ENCODE peak calls at places on chromosomes 2 and 18, in four cellular contexts. T, N, M and G are unnamed samples.

GRCh38 chr18:77002496-77002895 is 130.1 kb downstream of the MBP start:
- DNase-seq in T (no peak), N (no peak), M (no peak), G (no peak)

GRCh38 chr2:200365209-200365608 is 58.7 kb downstream of the SPATS2L start:
- DNase-seq in T (no peak), N (no peak), M (no peak), G (no peak)

GRCh38 chr2:147937744-147938349 is 82.7 kb downstream of the ORC4 start:
- DNase-seq in T (no peak), N (peak), M (peak), G (peak)

GRCh38 chr2:34552337-34552736 is 953.2 kb upstream of the FAM98A start:
- DNase-seq in T (no peak), N (no peak), M (no peak), G (no peak)

GRCh38 chr2:31270136-31270535 is 36.2 kb downstream of the EHD3 start:
- DNase-seq in T (no peak), N (peak), M (no peak), G (no peak)

GRCh38 chr2:201218780-201219179 is 35.8 kb downstream of the CASP10 start:
- DNase-seq in T (no peak), N (no peak), M (no peak), G (no peak)

GRCh38 chr18:21853020-21853419 is 112.4 kb downstream of the MIB1 start:
- DNase-seq in T (no peak), N (peak), M (no peak), G (no peak)

GRCh38 chr2:69773201-69773600 is 31.3 kb downstream of the ANXA4 start:
- DNase-seq in T (no peak), N (peak), M (peak), G (peak)

GRCh38 chr2:101882948-101883347 is 108.8 kb upstream of the IL1R2 start:
- DNase-seq in T (no peak), N (no peak), M (no peak), G (no peak)

GRCh38 chr2:101887328-101887727 is 104.4 kb upstream of the IL1R2 start:
- DNase-seq in T (no peak), N (no peak), M (no peak), G (no peak)

GRCh38 chr2:101881131-101881530 is 110.6 kb upstream of the IL1R2 start:
- DNase-seq in T (no peak), N (no peak), M (no peak), G (no peak)

GRCh38 chr2:101883860-101884259 is 107.9 kb upstream of the IL1R2 start:
- DNase-seq in T (no peak), N (peak), M (no peak), G (peak)

DNA sequence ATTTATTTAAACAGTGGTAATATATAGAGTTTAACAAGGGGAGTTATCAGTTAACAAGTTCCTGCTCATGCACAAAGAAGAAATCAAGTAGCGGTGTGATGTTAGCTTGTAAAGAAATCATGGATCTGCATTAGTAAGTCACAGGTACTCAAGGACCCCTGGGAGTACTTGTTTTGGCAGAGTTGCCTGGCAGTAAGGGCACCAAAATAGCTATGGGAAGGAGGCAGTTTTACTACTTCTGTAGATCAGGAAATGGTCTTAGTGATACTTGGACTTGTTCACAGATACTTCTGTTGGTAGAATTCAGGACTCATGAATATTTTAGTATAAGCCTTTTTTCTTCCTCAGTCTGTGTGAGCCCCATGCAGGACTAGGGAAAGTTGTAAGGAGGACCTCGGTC is 107.3 kb upstream of the IL1R2 start:
- DNase-seq in T (no peak), N (no peak), M (no peak), G (no peak)
- TF ChIP-seq CTCF in T (no peak), N (no peak), M (no peak), G (no peak)

GRCh38 chr18:6482198-6482977 is 67.7 kb upstream of the L3MBTL4 start:
- DNase-seq in T (peak), N (peak), M (peak), G (peak)
- TF ChIP-seq CTCF in T (peak), N (peak), M (peak), G (peak)

GRCh38 chr2:162524849-162525248 is 180.9 kb downstream of the GCA start:
- DNase-seq in T (no peak), N (no peak), M (no peak), G (no peak)

GRCh38 chr2:162520959-162521358 is 177.0 kb downstream of the GCA start:
- DNase-seq in T (no peak), N (no peak), M (no peak), G (no peak)

GRCh38 chr2:162518894-162519293 is 175.0 kb downstream of the GCA start:
- DNase-seq in T (no peak), N (no peak), M (no peak), G (no peak)

GRCh38 chr2:162521871-162522655 is 178.1 kb downstream of the GCA start:
- DNase-seq in T (no peak), N (no peak), M (no peak), G (no peak)

GRCh38 chr2:162524192-162524591 is 180.3 kb downstream of the GCA start:
- DNase-seq in T (no peak), N (peak), M (no peak), G (no peak)
- TF ChIP-seq CTCF in T (peak), N (peak), M (no peak), G (no peak)

GRCh38 chr2:209696836-209697711 is 74.6 kb upstream of the UNC80 start:
- DNase-seq in T (no peak), N (no peak), M (no peak), G (no peak)

DNA sequence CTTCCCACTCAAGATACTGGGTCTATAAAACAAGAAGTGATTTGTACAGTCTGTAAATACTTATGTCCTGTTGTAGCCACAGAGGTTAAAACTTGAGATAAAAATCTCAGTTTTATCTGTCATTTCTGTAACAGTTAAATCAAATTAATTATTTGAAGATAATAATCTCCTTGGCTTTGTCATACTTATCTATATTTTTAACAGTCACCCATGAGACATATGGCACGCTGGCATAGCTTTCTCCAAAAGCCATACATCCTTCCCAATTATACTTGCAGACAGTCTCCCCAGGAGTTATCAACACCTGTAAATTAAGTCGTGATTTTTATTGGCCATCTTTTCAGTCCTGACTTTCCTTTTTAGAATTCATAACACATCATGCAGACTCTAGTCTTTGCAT is 68.9 kb upstream of the UNC80 start:
- DNase-seq in T (no peak), N (no peak), M (no peak), G (no peak)
- TF ChIP-seq CTCF in T (no peak), N (no peak), M (no peak), G (no peak)

DNA sequence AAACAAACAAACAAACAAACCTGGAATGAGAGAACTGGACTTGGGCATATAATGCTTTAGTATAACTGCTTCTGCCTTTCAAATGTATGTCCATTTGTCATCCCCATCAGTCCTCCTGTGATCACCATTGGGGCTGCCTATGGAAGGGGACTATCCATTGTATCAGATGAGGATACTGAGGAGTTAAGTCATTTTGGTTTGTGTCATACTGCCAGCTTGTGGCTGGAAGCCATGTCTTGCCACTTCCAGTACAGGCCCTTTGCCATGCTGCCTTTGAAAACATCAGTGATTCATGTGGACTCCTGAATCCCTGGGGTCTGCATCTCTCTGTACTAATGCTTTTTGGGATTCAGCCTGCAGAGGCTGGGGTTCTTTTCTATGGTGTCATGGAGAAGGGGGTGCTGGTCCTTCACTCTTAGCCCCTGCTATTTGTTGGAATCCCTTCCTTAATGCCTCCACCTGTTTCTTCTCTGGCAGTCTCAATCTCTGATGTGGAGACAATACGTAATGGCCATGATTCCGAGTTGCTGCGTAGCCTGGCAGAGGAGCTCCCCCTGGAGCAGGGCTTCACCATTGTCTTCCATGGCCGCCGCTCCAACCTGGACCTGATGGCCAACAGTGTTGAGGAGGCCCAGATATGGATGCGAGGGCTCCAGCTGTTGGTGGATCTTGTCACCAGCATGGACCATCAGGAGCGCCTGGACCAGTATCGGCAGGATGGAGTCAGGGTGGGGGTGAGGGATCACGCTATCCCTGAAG is 10.6 kb downstream of the PLCD4 start:
- DNase-seq in T (no peak), N (peak), M (no peak), G (peak)
- TF ChIP-seq CTCF in T (no peak), N (no peak), M (peak), G (no peak)

DNA sequence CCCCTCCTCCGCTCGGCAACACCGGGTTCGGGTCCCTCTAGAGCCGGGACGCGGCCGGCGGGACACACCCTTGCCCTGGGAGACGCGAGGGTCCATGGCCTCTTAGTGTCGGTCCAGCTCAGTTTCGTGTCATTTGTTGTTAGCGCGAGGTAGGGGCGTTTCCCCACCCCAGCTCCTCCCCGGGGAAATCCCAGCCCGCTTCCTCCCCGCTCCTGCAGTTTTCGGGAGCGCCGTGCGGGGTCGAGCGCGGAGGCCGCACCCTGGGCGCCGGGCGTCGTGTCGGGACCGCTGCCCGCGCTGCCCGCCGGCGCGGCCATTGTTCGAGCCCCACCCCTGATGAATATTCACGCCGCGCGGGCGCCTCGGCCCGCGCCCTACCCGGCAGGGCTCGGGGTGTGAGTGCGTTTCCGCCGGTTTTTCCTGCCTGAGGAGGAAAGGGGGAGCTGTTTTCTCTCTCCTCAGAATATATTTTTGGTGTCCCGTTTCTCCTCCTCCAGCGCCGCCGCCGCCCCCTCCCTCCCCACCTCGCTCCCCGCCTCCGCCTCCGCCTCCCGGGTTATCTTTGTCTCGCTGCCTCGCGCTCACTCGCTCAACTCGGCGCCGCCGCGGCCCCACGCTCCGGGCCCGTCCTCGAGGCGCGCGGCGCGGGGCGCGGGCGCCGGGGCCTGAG is at the start of gene MAP4K4:
- DNase-seq in T (peak), N (peak), M (no peak), G (peak)
- TF ChIP-seq CTCF in T (no peak), N (peak), M (peak), G (peak)

GRCh38 chr2:100895934-100896685 is 76.2 kb downstream of the NPAS2 start:
- DNase-seq in T (no peak), N (no peak), M (no peak), G (no peak)

GRCh38 chr2:100895402-100895801 is 75.5 kb downstream of the NPAS2 start:
- DNase-seq in T (no peak), N (no peak), M (no peak), G (peak)

GRCh38 chr2:100891911-100892642 is 72.1 kb downstream of the NPAS2 start:
- DNase-seq in T (no peak), N (no peak), M (no peak), G (no peak)

GRCh38 chr2:100894531-100895156 is 74.7 kb downstream of the NPAS2 start:
- DNase-seq in T (no peak), N (no peak), M (no peak), G (no peak)

DNA sequence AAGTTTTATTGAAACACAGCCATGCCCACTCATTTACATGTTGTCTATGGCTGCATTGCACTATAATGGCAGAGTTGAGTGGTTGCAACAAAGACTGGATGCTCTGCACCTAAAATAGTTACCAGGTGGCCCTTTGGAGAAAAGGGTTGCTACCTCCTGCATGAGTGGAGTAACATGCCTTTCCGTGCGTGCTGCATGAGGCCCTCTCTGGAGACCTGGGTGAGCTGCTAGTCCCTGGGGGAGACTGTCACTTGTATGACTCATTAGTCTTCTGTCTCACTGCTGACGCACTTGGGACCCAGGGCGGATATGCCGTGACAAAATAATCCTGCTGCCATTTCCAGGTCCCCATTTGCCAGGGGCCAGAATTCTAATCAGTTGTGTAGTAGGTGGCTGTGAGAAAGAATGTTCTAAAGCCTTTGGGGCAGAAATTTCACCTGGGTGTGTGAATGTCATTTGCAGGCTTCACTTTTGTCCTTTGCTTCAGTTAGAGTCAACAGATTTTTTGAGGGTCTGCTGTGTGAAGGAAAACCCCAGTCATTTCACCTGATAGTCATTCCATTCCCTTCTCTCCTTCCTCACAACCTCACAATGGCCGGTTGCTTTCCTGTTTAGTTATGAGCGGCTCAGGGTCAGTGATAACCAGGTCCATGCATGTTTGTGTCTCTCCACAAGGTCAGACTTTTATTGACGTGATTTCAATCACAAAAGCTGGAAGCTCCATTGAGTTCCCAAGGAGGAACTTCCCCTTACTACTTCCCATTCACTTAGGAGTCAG is 74.0 kb downstream of the NPAS2 start:
- DNase-seq in T (no peak), N (no peak), M (peak), G (peak)
- TF ChIP-seq CTCF in T (no peak), N (no peak), M (no peak), G (no peak)

GRCh38 chr18:75801178-75801577 is 373.7 kb upstream of the SMIM21 start:
- DNase-seq in T (no peak), N (no peak), M (no peak), G (no peak)

GRCh38 chr18:75802681-75803080 is 375.2 kb upstream of the SMIM21 start:
- DNase-seq in T (no peak), N (no peak), M (no peak), G (no peak)

GRCh38 chr18:75800331-75800648 is 372.8 kb upstream of the SMIM21 start:
- DNase-seq in T (no peak), N (no peak), M (no peak), G (no peak)

GRCh38 chr18:75799449-75800330 is 372.2 kb upstream of the SMIM21 start:
- DNase-seq in T (no peak), N (no peak), M (no peak), G (no peak)

GRCh38 chr18:75797046-75797445 is 369.5 kb upstream of the SMIM21 start:
- DNase-seq in T (no peak), N (no peak), M (no peak), G (no peak)
- TF ChIP-seq CTCF in T (no peak), N (no peak), M (no peak), G (no peak)

GRCh38 chr2:113273031-113273551 is 5.6 kb downstream of the PAX8 start:
- DNase-seq in T (no peak), N (peak), M (no peak), G (peak)
- TF ChIP-seq CTCF in T (peak), N (peak), M (no peak), G (peak)

GRCh38 chr2:58137221-58137620 is 90.6 kb downstream of the VRK2 start:
- DNase-seq in T (no peak), N (no peak), M (no peak), G (peak)

GRCh38 chr2:58133395-58133794 is 86.8 kb downstream of the VRK2 start:
- DNase-seq in T (no peak), N (no peak), M (no peak), G (no peak)

GRCh38 chr2:58137856-58138255 is 91.2 kb downstream of the VRK2 start:
- DNase-seq in T (no peak), N (no peak), M (no peak), G (no peak)

GRCh38 chr2:58138631-58139030 is 92.0 kb downstream of the VRK2 start:
- DNase-seq in T (no peak), N (peak), M (no peak), G (no peak)

GRCh38 chr2:58135861-58136260 is 89.3 kb downstream of the VRK2 start:
- DNase-seq in T (no peak), N (no peak), M (no peak), G (no peak)
- TF ChIP-seq CTCF in T (no peak), N (no peak), M (no peak), G (no peak)